ENCODE peak calls at places on chromosome 5, in four cellular contexts. E, F, N and T are unnamed samples.

GRCh38 chr5:10856646-10857332 is 95.8 kb upstream of the DAP start:
- DNase-seq in E (peak), F (no peak), N (peak), T (no peak)

GRCh38 chr5:168390491-168390890 is 95.8 kb upstream of the RARS1 start:
- DNase-seq in E (peak), N (no peak), F (no peak), T (no peak)

GRCh38 chr5:172800088-172800551 is 29.1 kb upstream of the DUSP1 start:
- DNase-seq in E (no peak), N (no peak), F (no peak), T (peak)

GRCh38 chr5:59506285-59506877 is 387.1 kb downstream of the PDE4D start:
- DNase-seq in F (no peak), E (peak), N (no peak), T (no peak)

GRCh38 chr5:140357731-140358093 is 2.3 kb upstream of the SLC4A9 start:
- DNase-seq in N (peak), F (peak), E (peak), T (peak)

GRCh38 chr5:149227168-149227826 is 44.4 kb upstream of the AFAP1L1 start:
- DNase-seq in N (no peak), F (no peak), E (no peak), T (no peak)

GRCh38 chr5:73901455-73901854 is 275.5 kb downstream of the ARHGEF28 start:
- DNase-seq in E (peak), N (no peak), F (no peak), T (no peak)

GRCh38 chr5:125595095-125595494 is 828.1 kb upstream of the GRAMD2B start:
- DNase-seq in N (no peak), E (no peak), F (no peak), T (peak)

GRCh38 chr5:60701317-60701988 is 1.5 kb upstream of the DEPDC1B start:
- DNase-seq in N (no peak), E (no peak), F (no peak), T (no peak)

GRCh38 chr5:6585168-6585567 is 47.7 kb downstream of the NSUN2 start:
- DNase-seq in N (no peak), F (no peak), E (no peak), T (no peak)